ENCODE peak calls at places on chromosome 10, in nine cellular contexts. One of them, this sample, is unnamed. For H3K9me3, the result is how much of the 10 kb centered on the place peaks cover.

GRCh38 chr10:62426086-62426485 is 51.9 kb downstream of the ZNF365 start:
- DNase-seq in GM12878: no peak
- DNase-seq in HCT116: peak
- DNase-seq in left lung: no peak
- DNase-seq in left ventricle myocardium inferior: no peak
- DNase-seq in aorta: no peak
- DNase-seq in psoas muscle: no peak
- DNase-seq in right cardiac atrium: no peak
- DNase-seq in PC-3: peak
- DNase-seq in this sample: no peak

GRCh38 chr10:44020322-44021111 is 364.4 kb downstream of the CXCL12 start:
- DNase-seq in psoas muscle: no peak
- DNase-seq in left ventricle myocardium inferior: no peak
- DNase-seq in right cardiac atrium: peak
- DNase-seq in HCT116: no peak
- DNase-seq in aorta: no peak
- DNase-seq in GM12878: peak
- DNase-seq in PC-3: no peak
- DNase-seq in left lung: no peak
- DNase-seq in this sample: no peak

GRCh38 chr10:70669732-70670317 is 2.5 kb upstream of the ADAMTS14 start:
- DNase-seq in left ventricle myocardium inferior: no peak
- DNase-seq in GM12878: no peak
- DNase-seq in left lung: no peak
- DNase-seq in psoas muscle: no peak
- DNase-seq in aorta: no peak
- DNase-seq in PC-3: no peak
- DNase-seq in HCT116: no peak
- DNase-seq in right cardiac atrium: no peak
- DNase-seq in this sample: no peak

GRCh38 chr10:107576746-107577145 is 412.2 kb upstream of the SORCS1 start:
- DNase-seq in left ventricle myocardium inferior: no peak
- DNase-seq in aorta: no peak
- DNase-seq in psoas muscle: no peak
- DNase-seq in PC-3: peak
- DNase-seq in HCT116: no peak
- DNase-seq in right cardiac atrium: no peak
- DNase-seq in left lung: no peak
- DNase-seq in GM12878: no peak
- DNase-seq in this sample: no peak

GRCh38 chr10:78764436-78764835 is 304.3 kb upstream of the ZMIZ1 start:
- DNase-seq in left ventricle myocardium inferior: no peak
- DNase-seq in GM12878: no peak
- DNase-seq in HCT116: no peak
- DNase-seq in psoas muscle: no peak
- DNase-seq in left lung: peak
- DNase-seq in right cardiac atrium: no peak
- DNase-seq in aorta: no peak
- DNase-seq in PC-3: no peak
- DNase-seq in this sample: peak

GRCh38 chr10:16519908-16520861 is 1.5 kb downstream of the C1QL3 start:
- DNase-seq in HCT116: no peak
- DNase-seq in psoas muscle: no peak
- DNase-seq in left ventricle myocardium inferior: no peak
- DNase-seq in aorta: no peak
- DNase-seq in PC-3: no peak
- DNase-seq in right cardiac atrium: no peak
- DNase-seq in left lung: no peak
- DNase-seq in GM12878: no peak
- DNase-seq in this sample: no peak

GRCh38 chr10:77587424-77587806 is 50.2 kb downstream of the KCNMA1 start:
- DNase-seq in HCT116: no peak
- DNase-seq in GM12878: no peak
- DNase-seq in PC-3: no peak
- DNase-seq in aorta: no peak
- DNase-seq in left lung: no peak
- DNase-seq in left ventricle myocardium inferior: no peak
- DNase-seq in right cardiac atrium: no peak
- DNase-seq in psoas muscle: no peak
- DNase-seq in this sample: no peak

GRCh38 chr10:18312385-18313145 is 172.3 kb downstream of the CACNB2 start:
- DNase-seq in HCT116: peak
- DNase-seq in psoas muscle: no peak
- DNase-seq in PC-3: peak
- DNase-seq in GM12878: no peak
- DNase-seq in right cardiac atrium: no peak
- DNase-seq in aorta: no peak
- DNase-seq in left lung: no peak
- DNase-seq in left ventricle myocardium inferior: no peak
- DNase-seq in this sample: no peak

GRCh38 chr10:22685926-22686325 is 28.5 kb downstream of the PIP4K2A start:
- DNase-seq in right cardiac atrium: no peak
- DNase-seq in PC-3: no peak
- DNase-seq in psoas muscle: no peak
- DNase-seq in left lung: no peak
- DNase-seq in GM12878: no peak
- DNase-seq in HCT116: no peak
- DNase-seq in left ventricle myocardium inferior: no peak
- DNase-seq in aorta: no peak
- DNase-seq in this sample: no peak

GRCh38 chr10:114041166-114041565 is 2.5 kb upstream of the ADRB1 start:
- DNase-seq in psoas muscle: no peak
- DNase-seq in left ventricle myocardium inferior: no peak
- DNase-seq in left lung: no peak
- DNase-seq in PC-3: no peak
- DNase-seq in HCT116: no peak
- DNase-seq in aorta: no peak
- DNase-seq in right cardiac atrium: no peak
- DNase-seq in GM12878: no peak
- DNase-seq in this sample: no peak

GRCh38 chr10:78405231-78405630 is 371.6 kb downstream of the RPS24 start:
- DNase-seq in PC-3: peak
- DNase-seq in psoas muscle: no peak
- DNase-seq in left lung: no peak
- DNase-seq in HCT116: no peak
- DNase-seq in aorta: peak
- DNase-seq in right cardiac atrium: no peak
- DNase-seq in GM12878: no peak
- DNase-seq in left ventricle myocardium inferior: no peak
- DNase-seq in this sample: no peak

GRCh38 chr10:92699518-92700272 is 9.9 kb downstream of the HHEX start:
- DNase-seq in right cardiac atrium: peak
- DNase-seq in psoas muscle: no peak
- DNase-seq in left ventricle myocardium inferior: no peak
- DNase-seq in left lung: no peak
- DNase-seq in aorta: peak
- DNase-seq in PC-3: peak
- DNase-seq in GM12878: no peak
- DNase-seq in HCT116: no peak
- DNase-seq in this sample: no peak

GRCh38 chr10:77351386-77351785 is 286.2 kb downstream of the KCNMA1 start:
- DNase-seq in HCT116: no peak
- DNase-seq in aorta: no peak
- DNase-seq in right cardiac atrium: no peak
- DNase-seq in PC-3: peak
- DNase-seq in psoas muscle: no peak
- DNase-seq in GM12878: no peak
- DNase-seq in left lung: no peak
- DNase-seq in left ventricle myocardium inferior: no peak
- DNase-seq in this sample: no peak

GRCh38 chr10:61376377-61376776 is 76.8 kb downstream of the TMEM26 start:
- DNase-seq in left ventricle myocardium inferior: no peak
- DNase-seq in right cardiac atrium: no peak
- DNase-seq in PC-3: no peak
- DNase-seq in GM12878: no peak
- DNase-seq in aorta: no peak
- DNase-seq in psoas muscle: no peak
- DNase-seq in left lung: no peak
- DNase-seq in HCT116: no peak
- DNase-seq in this sample: no peak

GRCh38 chr10:71344916-71345557 is 26.0 kb downstream of the SLC29A3 start:
- DNase-seq in psoas muscle: no peak
- DNase-seq in PC-3: no peak
- DNase-seq in right cardiac atrium: no peak
- DNase-seq in aorta: no peak
- DNase-seq in GM12878: no peak
- DNase-seq in left ventricle myocardium inferior: no peak
- DNase-seq in left lung: no peak
- DNase-seq in HCT116: no peak
- DNase-seq in this sample: no peak

DNA sequence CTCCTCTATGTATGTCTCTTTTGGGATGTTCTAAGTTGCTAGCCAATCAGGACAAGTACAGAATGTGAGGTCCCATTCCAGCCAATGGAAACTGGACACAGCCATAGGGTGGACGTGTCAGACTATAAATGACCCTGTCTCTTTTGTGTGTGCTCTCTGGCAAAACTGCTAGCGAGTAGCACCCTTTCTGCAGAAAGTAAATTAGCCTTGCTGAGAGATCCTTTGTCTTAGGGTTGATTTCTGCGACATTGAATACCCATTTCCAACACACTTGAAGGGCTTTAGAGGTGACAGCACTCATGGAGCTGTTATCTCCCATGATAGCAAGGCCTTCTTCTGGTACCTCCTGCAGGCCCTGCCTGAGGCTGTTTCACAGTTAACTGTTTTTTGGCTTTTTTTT is 107.5 kb downstream of the CCNY start:
- DNase-seq in aorta: no peak
- DNase-seq in GM12878: no peak
- DNase-seq in left lung: no peak
- DNase-seq in psoas muscle: no peak
- DNase-seq in HCT116: no peak
- DNase-seq in left ventricle myocardium inferior: no peak
- DNase-seq in right cardiac atrium: no peak
- DNase-seq in PC-3: no peak
- DNase-seq in this sample: no peak
- H3K27ac ChIP-seq in aorta: no peak
- H3K27ac ChIP-seq in GM12878: no peak
- H3K27ac ChIP-seq in left lung: no peak
- H3K27ac ChIP-seq in psoas muscle: no peak
- H3K27ac ChIP-seq in HCT116: no peak
- H3K27ac ChIP-seq in left ventricle myocardium inferior: peak
- H3K27ac ChIP-seq in right cardiac atrium: no peak
- H3K27ac ChIP-seq in PC-3: no peak
- H3K27ac ChIP-seq in this sample: no peak

DNA sequence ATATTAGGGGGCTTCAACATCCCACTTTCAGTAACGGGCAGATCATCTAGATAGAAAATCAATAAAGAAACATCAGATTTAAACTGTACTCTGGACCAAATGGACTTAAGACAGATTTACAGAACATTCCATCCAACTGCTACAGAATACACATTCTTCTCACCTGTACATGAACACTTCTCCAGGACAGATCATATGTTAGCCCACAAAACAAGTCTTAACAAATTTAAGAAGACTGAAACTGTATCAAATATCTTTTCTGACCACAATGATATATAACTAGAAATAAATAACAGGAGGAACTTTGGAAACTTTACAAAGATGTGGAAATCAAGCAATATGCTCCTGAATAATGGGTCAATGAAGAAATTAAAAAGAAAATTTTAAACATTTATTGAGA is 86.7 kb downstream of the MICU1 start:
- DNase-seq in right cardiac atrium: no peak
- DNase-seq in PC-3: no peak
- DNase-seq in aorta: no peak
- DNase-seq in GM12878: no peak
- DNase-seq in psoas muscle: no peak
- DNase-seq in left ventricle myocardium inferior: no peak
- DNase-seq in left lung: no peak
- DNase-seq in HCT116: no peak
- DNase-seq in this sample: no peak
- H3K9me3 ChIP-seq in right cardiac atrium: under half
- H3K9me3 ChIP-seq in PC-3: under half
- H3K9me3 ChIP-seq in aorta: under half
- H3K9me3 ChIP-seq in GM12878: under half
- H3K9me3 ChIP-seq in psoas muscle: under half
- H3K9me3 ChIP-seq in left ventricle myocardium inferior: under half
- H3K9me3 ChIP-seq in left lung: under half
- H3K9me3 ChIP-seq in HCT116: under half
- H3K9me3 ChIP-seq in this sample: under half

DNA sequence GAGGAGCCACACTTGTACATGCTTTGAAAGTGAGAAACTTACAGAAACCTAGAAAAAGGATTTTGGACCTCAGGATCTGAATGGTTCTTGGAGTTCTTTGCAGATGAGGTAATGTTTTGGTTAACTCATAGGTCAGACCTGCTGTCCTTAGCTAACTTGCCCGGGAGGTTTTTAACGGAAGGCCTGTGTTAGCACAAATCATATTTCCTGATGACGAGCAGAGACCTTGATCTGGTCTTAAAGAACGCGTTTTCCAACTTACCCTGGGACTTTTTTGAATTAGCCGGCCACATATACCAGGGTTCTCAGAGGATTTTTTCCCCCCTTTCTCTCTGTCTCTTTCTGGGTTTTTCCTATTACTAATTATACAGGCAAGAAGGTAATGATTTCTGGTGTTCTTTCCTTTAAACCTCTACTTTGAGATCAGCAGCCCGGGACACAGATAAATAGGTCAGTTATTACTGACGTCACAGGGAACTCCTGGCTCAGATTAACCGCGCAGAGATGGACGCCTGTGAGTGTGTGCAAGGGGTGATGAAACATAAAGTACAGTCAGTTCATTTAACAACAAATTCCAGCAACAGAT is 101.8 kb upstream of the KLF6 start:
- DNase-seq in left lung: no peak
- DNase-seq in HCT116: no peak
- DNase-seq in GM12878: no peak
- DNase-seq in PC-3: peak
- DNase-seq in aorta: no peak
- DNase-seq in right cardiac atrium: peak
- DNase-seq in psoas muscle: peak
- DNase-seq in left ventricle myocardium inferior: no peak
- DNase-seq in this sample: no peak
- H3K4me3 ChIP-seq in left lung: no peak
- H3K4me3 ChIP-seq in HCT116: no peak
- H3K4me3 ChIP-seq in GM12878: no peak
- H3K4me3 ChIP-seq in PC-3: no peak
- H3K4me3 ChIP-seq in aorta: no peak
- H3K4me3 ChIP-seq in right cardiac atrium: peak
- H3K4me3 ChIP-seq in psoas muscle: peak
- H3K4me3 ChIP-seq in left ventricle myocardium inferior: peak
- H3K4me3 ChIP-seq in this sample: no peak

DNA sequence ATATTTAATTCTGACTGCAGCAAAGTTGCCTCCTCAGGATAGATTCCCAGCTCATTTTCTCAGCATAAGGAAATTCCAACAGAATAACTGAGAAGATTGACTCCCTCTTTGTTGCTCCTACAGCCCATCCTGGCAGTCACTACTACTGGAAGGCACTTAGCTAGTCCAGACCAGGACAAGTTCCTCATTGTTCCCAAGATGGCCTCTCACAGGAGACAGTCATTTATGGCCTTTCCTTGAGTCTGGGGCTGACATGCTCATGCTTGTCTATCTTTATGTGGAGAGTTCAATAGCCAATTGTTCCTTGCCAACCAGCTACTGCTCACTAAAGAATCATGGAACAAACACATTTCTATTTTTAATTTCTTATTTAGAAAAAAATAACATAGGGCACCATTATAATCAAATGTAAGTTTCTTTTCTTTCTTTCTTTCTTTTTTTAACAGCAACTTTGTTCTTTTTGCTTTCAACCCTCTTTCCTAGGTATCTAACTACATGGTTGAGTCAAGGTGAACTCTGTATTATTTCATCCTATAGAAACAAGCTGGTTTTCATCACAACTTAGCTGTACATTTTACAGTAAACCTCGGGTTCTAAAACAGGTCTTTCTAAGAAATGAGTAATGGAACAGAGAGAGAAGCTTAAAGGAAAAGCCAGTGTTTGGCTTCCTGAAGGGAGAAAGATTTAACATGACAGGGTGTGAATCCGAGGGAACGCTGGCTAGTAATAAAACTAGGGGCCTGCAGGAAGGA is 143.1 kb upstream of the ITGB1 start:
- DNase-seq in PC-3: no peak
- DNase-seq in HCT116: no peak
- DNase-seq in left ventricle myocardium inferior: no peak
- DNase-seq in left lung: no peak
- DNase-seq in aorta: no peak
- DNase-seq in psoas muscle: no peak
- DNase-seq in GM12878: no peak
- DNase-seq in right cardiac atrium: no peak
- DNase-seq in this sample: no peak
- H3K27ac ChIP-seq in PC-3: no peak
- H3K27ac ChIP-seq in HCT116: no peak
- H3K27ac ChIP-seq in left ventricle myocardium inferior: no peak
- H3K27ac ChIP-seq in left lung: no peak
- H3K27ac ChIP-seq in aorta: no peak
- H3K27ac ChIP-seq in psoas muscle: no peak
- H3K27ac ChIP-seq in GM12878: no peak
- H3K27ac ChIP-seq in right cardiac atrium: no peak
- H3K27ac ChIP-seq in this sample: no peak

This sample was measured in upper lobe of right lung.